ENCODE peak calls at places on chromosomes 6 and 20, in four cellular contexts. B, J, Y and I are unnamed samples.

GRCh38 chr6:36358235-36358915 is 21.7 kb upstream of the BNIP5 start:
- DNase-seq in B (peak; percentile 42), J (peak; percentile 75), Y (no peak), I (peak; percentile 62)

GRCh38 chr20:45088247-45088646 is 12.7 kb downstream of the KCNS1 start:
- DNase-seq in B (peak; percentile 96), J (no peak), Y (no peak), I (no peak)

GRCh38 chr20:36676701-36677421 is 30.9 kb upstream of the SLA2 start:
- DNase-seq in B (no peak), J (no peak), Y (no peak), I (no peak)

GRCh38 chr6:35370124-35370741 is 27.9 kb downstream of the PPARD start:
- DNase-seq in B (peak; percentile 95), J (no peak), Y (no peak), I (peak; percentile 83)

GRCh38 chr6:15287670-15288069 is 41.8 kb downstream of the JARID2 start:
- DNase-seq in B (no peak), J (peak; percentile 78), Y (no peak), I (no peak)

GRCh38 chr6:143556529-143556928 is 45.0 kb upstream of the FUCA2 start:
- DNase-seq in B (peak; percentile 95), J (no peak), Y (no peak), I (no peak)

GRCh38 chr20:399182-399707 is 8.9 kb upstream of the RBCK1 start:
- DNase-seq in B (no peak), J (no peak), Y (no peak), I (no peak)

GRCh38 chr6:118580585-118581419 is 32.7 kb downstream of the PLN start:
- DNase-seq in B (peak; percentile 78), J (no peak), Y (peak; percentile 37), I (peak; percentile 68)

GRCh38 chr6:147160593-147160992 is 43.6 kb upstream of the STXBP5 start:
- DNase-seq in B (no peak), J (no peak), Y (no peak), I (no peak)

GRCh38 chr6:38391909-38392614 is 247.7 kb downstream of the BTBD9 start:
- DNase-seq in B (peak; percentile 37), J (no peak), Y (no peak), I (peak; percentile 34)

GRCh38 chr6:85660181-85660611 is 17.5 kb upstream of the SYNCRIP start:
- DNase-seq in B (peak; percentile 98), J (no peak), Y (no peak), I (no peak)

GRCh38 chr6:30882764-30883475 is 1.4 kb upstream of the DDR1 start:
- DNase-seq in B (no peak), J (peak; percentile 59), Y (peak; percentile 71), I (no peak)

GRCh38 chr6:4896401-4896800 is 107.4 kb downstream of the RPP40 start:
- DNase-seq in B (no peak), J (no peak), Y (no peak), I (no peak)

GRCh38 chr20:36969478-36970186 is 18.1 kb upstream of the SAMHD1 start:
- DNase-seq in B (no peak), J (no peak), Y (no peak), I (no peak)

GRCh38 chr6:142222022-142222421 is 75.0 kb downstream of the VTA1 start:
- DNase-seq in B (no peak), J (no peak), Y (no peak), I (no peak)

GRCh38 chr6:37960139-37960935 is 140.8 kb downstream of the ZFAND3 start:
- DNase-seq in B (no peak), J (peak; percentile 44), Y (no peak), I (no peak)

GRCh38 chr6:69933239-69933638 is 66.9 kb downstream of the COL19A1 start:
- DNase-seq in B (peak; percentile 4), J (no peak), Y (no peak), I (no peak)

GRCh38 chr20:51763965-51764602 is 4.1 kb downstream of the ATP9A start:
- DNase-seq in B (peak; percentile 27), J (no peak), Y (no peak), I (no peak)

GRCh38 chr20:39897058-39897457 is 792.0 kb downstream of the MAFB start:
- DNase-seq in B (peak; percentile 97), J (no peak), Y (no peak), I (no peak)

GRCh38 chr6:6704423-6705060 is 116.0 kb downstream of the LY86 start:
- DNase-seq in B (no peak), J (no peak), Y (peak; percentile 50), I (no peak)

GRCh38 chr6:113364781-113365545 is 492.2 kb upstream of the MARCKS start:
- DNase-seq in B (peak; percentile 62), J (no peak), Y (no peak), I (no peak)

GRCh38 chr6:89449182-89449581 is 16.2 kb downstream of the ANKRD6 start:
- DNase-seq in B (no peak), J (no peak), Y (no peak), I (no peak)
- H3K4me2 ChIP-seq in B (no peak overlapping the region), J (no peak overlapping the region), Y (no peak overlapping the region), I (no peak overlapping the region)

GRCh38 chr6:13229205-13230085 is 98.9 kb downstream of the TBC1D7 start:
- DNase-seq in B (no peak), J (peak; percentile 88), Y (no peak), I (no peak)
- H3K4me3 ChIP-seq in B (no peak overlapping the region), J (peak overlapping the region; percentile 57), Y (no peak overlapping the region), I (no peak overlapping the region)

GRCh38 chr20:7859371-7859802 is 80.9 kb downstream of the HAO1 start:
- DNase-seq in B (peak; percentile 70), J (peak; percentile 8), Y (peak; percentile 4), I (peak; percentile 81)
- TF ChIP-seq FOS in B (no peak), J (no peak), Y (no peak), I (no peak)

GRCh38 chr6:157558049-157558448 is 177.1 kb downstream of the ZDHHC14 start:
- DNase-seq in B (peak; percentile 6), J (no peak), Y (no peak), I (no peak)
- H3K4me2 ChIP-seq in B (no peak overlapping the region), J (no peak overlapping the region), Y (no peak overlapping the region), I (no peak overlapping the region)

GRCh38 chr20:50516935-50517816 is 7.0 kb downstream of the PTPN1 start:
- DNase-seq in B (no peak), J (no peak), Y (no peak), I (no peak)

GRCh38 chr20:50517817-50518154 is 7.6 kb downstream of the PTPN1 start:
- DNase-seq in B (no peak), J (no peak), Y (no peak), I (no peak)

GRCh38 chr20:50514750-50515149 is 4.6 kb downstream of the PTPN1 start:
- DNase-seq in B (no peak), J (peak; percentile 57), Y (no peak), I (no peak)

GRCh38 chr20:50515471-50516106 is 5.4 kb downstream of the PTPN1 start:
- DNase-seq in B (no peak), J (no peak), Y (no peak), I (no peak)

GRCh38 chr20:50516180-50516934 is 6.2 kb downstream of the PTPN1 start:
- DNase-seq in B (no peak), J (peak; percentile 87), Y (no peak), I (no peak)
- H3K4me3 ChIP-seq in B (no peak overlapping the region), J (peak overlapping the region; percentile 100), Y (no peak overlapping the region), I (no peak overlapping the region)

GRCh38 chr20:20821496-20822260 is 109.2 kb upstream of the RALGAPA2 start:
- DNase-seq in B (no peak), J (no peak), Y (no peak), I (no peak)
- TF ChIP-seq FOS in B (no peak), J (no peak), Y (no peak), I (no peak)

DNA sequence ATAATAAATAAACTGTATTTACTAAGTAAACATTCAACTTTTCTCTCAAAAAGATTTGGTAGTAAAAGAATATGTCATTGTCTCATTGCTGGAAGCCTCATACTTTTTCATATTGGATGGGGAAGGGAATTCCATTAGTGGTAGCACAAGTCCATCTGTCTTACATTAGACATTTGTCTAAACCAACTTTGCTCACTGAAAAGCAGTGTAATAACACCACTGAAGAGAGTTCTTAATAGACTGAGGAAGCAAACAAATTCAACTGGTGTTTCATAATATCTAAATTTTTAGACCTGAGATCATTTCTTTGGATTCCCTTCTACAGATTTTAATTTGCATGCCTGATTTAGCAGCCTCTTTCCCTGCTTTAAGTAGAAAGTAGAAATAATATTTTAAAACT is 62.7 kb downstream of the PLCB1 start:
- DNase-seq in B (peak; percentile 19), J (no peak), Y (no peak), I (no peak)
- H3K4me2 ChIP-seq in B (no peak overlapping the region), J (no peak overlapping the region), Y (no peak overlapping the region), I (no peak overlapping the region)

GRCh38 chr6:45344900-45345299 is 16.8 kb downstream of the RUNX2 start:
- DNase-seq in B (no peak), J (no peak), Y (no peak), I (no peak)
- H3K4me3 ChIP-seq in B (no peak overlapping the region), J (no peak overlapping the region), Y (no peak overlapping the region), I (no peak overlapping the region)